ENCODE peak calls at places on chromosome 9, in seven cellular contexts. P is GM23338, Q is K562, S is HCT116, Y is endothelial cell of umbilical vein, L is GM12878, I is H1. G is an unnamed sample.

GRCh38 chr9:69391487-69391886 is 66.5 kb downstream of the ENTREP1 start:
- DNase-seq in S (no peak), I (no peak), Y (no peak), L (no peak), P (no peak), Q (no peak), G (no peak)

GRCh38 chr9:111036946-111037743 is 1.1 kb downstream of the LPAR1 start:
- DNase-seq in I (no peak), P (peak; percentile 67), Y (no peak), L (no peak), Q (no peak), S (peak; percentile 7), G (no peak)

GRCh38 chr9:35906923-35907699 is 1.1 kb downstream of the HRCT1 start:
- DNase-seq in I (no peak), L (no peak), Q (no peak), S (no peak), P (no peak), Y (peak; percentile 41), G (no peak)

GRCh38 chr9:2093920-2094597 is 78.9 kb downstream of the SMARCA2 start:
- DNase-seq in Q (no peak), L (no peak), I (peak; percentile 15), S (no peak), Y (peak; percentile 31), P (peak; percentile 52), G (no peak)

GRCh38 chr9:106657951-106658350 is 205.0 kb upstream of the ZNF462 start:
- DNase-seq in S (no peak), Y (no peak), L (no peak), P (no peak), I (no peak), Q (no peak), G (no peak)

GRCh38 chr9:127232833-127233549 is 31.6 kb upstream of the GARNL3 start:
- DNase-seq in Q (no peak), I (no peak), L (no peak), Y (no peak), S (no peak), P (no peak), G (no peak)

GRCh38 chr9:30630459-30630858 is 1754.0 kb upstream of the ACO1 start:
- DNase-seq in P (peak; percentile 32), L (no peak), S (no peak), I (no peak), Q (no peak), Y (no peak), G (no peak)

GRCh38 chr9:28439688-28440087 is 866.4 kb upstream of the C9orf72 start:
- DNase-seq in S (no peak), L (no peak), I (no peak), Y (no peak), P (no peak), Q (no peak), G (no peak)

GRCh38 chr9:127197861-127198430 is 66.6 kb upstream of the GARNL3 start:
- DNase-seq in S (no peak), I (no peak), P (no peak), Y (no peak), Q (no peak), L (no peak), G (no peak)

GRCh38 chr9:97220894-97221477 is 86.5 kb upstream of the CCDC180 start:
- DNase-seq in P (peak; percentile 56), Q (no peak), I (no peak), L (no peak), S (no peak), Y (no peak), G (no peak)

GRCh38 chr9:128203024-128203841 is at the start of gene DNM1:
- DNase-seq in S (no peak), P (peak; percentile 77), Y (peak; percentile 51), I (no peak), L (no peak), Q (peak; percentile 91), G (no peak)

GRCh38 chr9:3224931-3225330 is 300.9 kb downstream of the RFX3 start:
- DNase-seq in I (no peak), P (no peak), S (no peak), L (no peak), Y (peak; percentile 37), Q (no peak), G (no peak)

GRCh38 chr9:92151691-92152393 is 36.6 kb upstream of the SPTLC1 start:
- DNase-seq in P (no peak), Q (no peak), L (no peak), Y (peak; percentile 13), I (no peak), S (no peak), G (no peak)

GRCh38 chr9:97271292-97271691 is 36.2 kb upstream of the CCDC180 start:
- DNase-seq in I (no peak), L (no peak), P (peak; percentile 75), S (no peak), Y (no peak), Q (peak; percentile 55), G (no peak)

GRCh38 chr9:76401580-76402354 is 7.5 kb upstream of the RFK start:
- DNase-seq in Y (no peak), P (no peak), Q (no peak), L (no peak), I (no peak), S (no peak), G (no peak)

GRCh38 chr9:124016152-124017063 is 4.8 kb downstream of the LHX2 start:
- DNase-seq in S (no peak), L (no peak), Q (no peak), I (no peak), Y (no peak), P (no peak), G (no peak)

GRCh38 chr9:124015661-124016131 is 4.1 kb downstream of the LHX2 start:
- DNase-seq in S (no peak), I (no peak), P (peak; percentile 73), Y (no peak), Q (no peak), L (no peak), G (no peak)

GRCh38 chr9:124013263-124014211 is 2.0 kb downstream of the LHX2 start:
- DNase-seq in L (no peak), S (no peak), Y (no peak), I (no peak), Q (no peak), P (peak; percentile 72), G (no peak)

GRCh38 chr9:124014355-124015026 is 2.9 kb downstream of the LHX2 start:
- DNase-seq in Q (no peak), I (no peak), Y (no peak), L (no peak), S (no peak), P (no peak), G (no peak)

DNA sequence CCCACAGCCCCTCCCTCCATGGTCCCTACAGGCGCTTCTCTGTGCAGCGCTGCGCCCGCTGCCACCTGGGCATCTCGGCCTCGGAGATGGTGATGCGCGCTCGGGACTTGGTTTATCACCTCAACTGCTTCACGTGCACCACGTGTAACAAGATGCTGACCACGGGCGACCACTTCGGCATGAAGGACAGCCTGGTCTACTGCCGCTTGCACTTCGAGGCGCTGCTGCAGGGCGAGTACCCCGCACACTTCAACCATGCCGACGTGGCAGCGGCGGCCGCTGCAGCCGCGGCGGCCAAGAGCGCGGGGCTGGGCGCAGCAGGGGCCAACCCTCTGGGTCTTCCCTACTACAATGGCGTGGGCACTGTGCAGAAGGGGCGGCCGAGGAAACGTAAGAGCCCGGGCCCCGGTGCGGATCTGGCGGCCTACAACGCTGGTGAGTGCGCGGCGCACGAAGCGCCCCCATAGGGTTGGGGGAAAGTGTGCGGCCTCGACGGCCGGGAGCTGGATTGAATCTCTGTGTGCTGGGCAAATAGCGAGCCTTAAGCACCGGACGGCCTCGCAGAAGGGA is 3.6 kb downstream of the LHX2 start:
- DNase-seq in P (peak; percentile 73), S (no peak), L (no peak), Y (no peak), I (no peak), Q (no peak), G (no peak)
- TF ChIP-seq EZH2 in P (no peak), S (no peak), L (peak; percentile 6), Y (peak; percentile 98), I (peak; percentile 100), Q (no peak), G (no peak)

DNA sequence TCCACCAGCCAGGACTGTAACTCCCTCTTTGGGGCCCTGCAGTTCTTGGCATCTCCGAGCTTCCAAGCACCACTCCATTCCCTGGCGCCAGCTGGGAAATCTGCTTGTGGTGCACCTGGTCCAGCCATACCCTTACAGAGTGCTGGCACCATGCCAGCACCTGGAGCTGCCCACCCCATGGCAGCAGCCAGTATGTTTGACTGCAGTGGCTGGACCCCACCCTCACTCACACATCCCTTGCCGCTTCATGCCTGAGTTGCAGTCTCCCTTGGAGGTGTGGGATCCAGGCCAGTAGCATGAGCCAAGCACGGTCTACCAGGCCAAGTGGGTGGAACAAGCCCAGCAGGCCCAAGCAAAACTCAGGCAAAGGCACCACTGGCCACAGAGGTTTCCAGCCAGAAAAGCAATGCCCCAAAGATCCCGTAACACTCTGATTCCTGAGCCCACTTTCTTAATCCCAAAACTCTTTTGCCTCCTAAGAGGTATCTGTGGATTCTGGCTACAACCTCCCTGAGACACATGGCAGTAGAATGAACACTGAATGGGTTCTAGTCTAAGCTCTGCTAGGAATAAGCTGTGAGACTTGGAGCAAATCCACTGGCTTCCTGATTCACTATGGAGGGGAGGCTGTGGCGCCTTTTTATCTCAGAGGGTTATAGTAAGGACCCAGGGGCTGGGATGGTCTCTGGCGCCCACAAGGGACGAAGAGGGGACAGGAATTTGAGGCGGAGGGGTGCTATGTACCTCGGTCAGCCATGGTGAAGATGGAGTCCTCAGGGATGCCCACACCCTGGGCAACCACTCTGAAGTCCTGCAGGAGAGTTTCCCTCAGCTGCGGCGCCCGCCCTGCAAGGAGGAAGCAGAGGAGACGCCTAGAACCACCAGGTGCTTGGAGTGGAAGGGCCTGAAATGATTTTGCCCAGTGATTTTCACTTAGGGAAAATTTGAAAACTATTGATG is 5.6 kb downstream of the AMBP start:
- DNase-seq in Q (no peak), L (no peak), Y (no peak), P (peak; percentile 49), I (no peak), S (no peak), G (no peak)
- TF ChIP-seq POLR2AphosphoS5 in Q (no peak), L (no peak), Y (no peak), P (no peak), I (no peak), S (no peak), G (no peak)

GRCh38 chr9:137236238-137236935 is 4.7 kb upstream of the TUBB4B start:
- DNase-seq in I (peak; percentile 59), L (no peak), S (no peak), Q (peak; percentile 97), P (peak; percentile 94), Y (peak; percentile 77), G (no peak)
- H3K4me3 ChIP-seq in I (no peak overlapping the region), L (no peak overlapping the region), S (no peak overlapping the region), Q (no peak overlapping the region), P (peak overlapping the region; percentile 35), Y (no peak overlapping the region), G (peak overlapping the region; percentile 49)

GRCh38 chr9:132241483-132241839 is 79.6 kb downstream of the NTNG2 start:
- DNase-seq in S (no peak), Y (no peak), L (no peak), I (no peak), Q (no peak), P (no peak), G (no peak)

GRCh38 chr9:132240860-132241482 is 79.1 kb downstream of the NTNG2 start:
- DNase-seq in Q (peak; percentile 96), I (peak; percentile 96), Y (peak; percentile 92), S (peak; percentile 93), L (peak; percentile 66), P (peak; percentile 99), G (peak; percentile 48)

GRCh38 chr9:132243156-132244074 is 81.6 kb downstream of the NTNG2 start:
- DNase-seq in Y (no peak), L (no peak), S (no peak), Q (no peak), P (peak; percentile 40), I (no peak), G (no peak)

GRCh38 chr9:132241840-132242620 is 80.2 kb downstream of the NTNG2 start:
- DNase-seq in Q (no peak), Y (no peak), S (no peak), L (no peak), P (peak; percentile 51), I (no peak), G (no peak)

GRCh38 chr9:132242621-132243155 is 80.8 kb downstream of the NTNG2 start:
- DNase-seq in Q (no peak), L (no peak), S (no peak), I (no peak), P (peak; percentile 32), Y (peak; percentile 10), G (no peak)
- TF ChIP-seq EZH2 in Q (no peak), L (no peak), S (no peak), I (no peak), P (peak; percentile 8), Y (no peak), G (no peak)